ENCODE peak calls at places on chromosomes 6 and 20, in nine cellular contexts. One of them, this sample, is unnamed.

GRCh38 chr20:38117635-38118034 is 47.4 kb downstream of the TGM2 start:
- DNase-seq in T-helper 17 cell: no peak
- DNase-seq in CD8-positive, alpha-beta T cell: no peak
- DNase-seq in left cardiac atrium: no peak
- DNase-seq in heart right ventricle: no peak
- DNase-seq in NCI-H1436: no peak
- DNase-seq in NCI-H1092: no peak
- DNase-seq in brain microvascular endothelial cell: peak
- DNase-seq in BJ: no peak
- DNase-seq in this sample: no peak

GRCh38 chr6:131490441-131490840 is 82.6 kb upstream of the ARG1 start:
- DNase-seq in T-helper 17 cell: no peak
- DNase-seq in BJ: no peak
- DNase-seq in CD8-positive, alpha-beta T cell: no peak
- DNase-seq in left cardiac atrium: no peak
- DNase-seq in brain microvascular endothelial cell: no peak
- DNase-seq in heart right ventricle: no peak
- DNase-seq in NCI-H1092: no peak
- DNase-seq in NCI-H1436: no peak
- DNase-seq in this sample: no peak

GRCh38 chr6:34027445-34027936 is 118.4 kb downstream of the GRM4 start:
- DNase-seq in NCI-H1092: no peak
- DNase-seq in heart right ventricle: peak
- DNase-seq in CD8-positive, alpha-beta T cell: peak
- DNase-seq in NCI-H1436: peak
- DNase-seq in BJ: no peak
- DNase-seq in brain microvascular endothelial cell: no peak
- DNase-seq in T-helper 17 cell: peak
- DNase-seq in left cardiac atrium: peak
- DNase-seq in this sample: no peak

GRCh38 chr6:81485395-81485794 is 267.1 kb downstream of the TENT5A start:
- DNase-seq in BJ: no peak
- DNase-seq in NCI-H1092: no peak
- DNase-seq in T-helper 17 cell: no peak
- DNase-seq in heart right ventricle: no peak
- DNase-seq in CD8-positive, alpha-beta T cell: no peak
- DNase-seq in NCI-H1436: no peak
- DNase-seq in left cardiac atrium: no peak
- DNase-seq in brain microvascular endothelial cell: no peak
- DNase-seq in this sample: no peak

GRCh38 chr6:43760799-43761168 is 9.2 kb upstream of the VEGFA start:
- DNase-seq in NCI-H1436: no peak
- DNase-seq in NCI-H1092: no peak
- DNase-seq in left cardiac atrium: no peak
- DNase-seq in T-helper 17 cell: no peak
- DNase-seq in heart right ventricle: no peak
- DNase-seq in CD8-positive, alpha-beta T cell: no peak
- DNase-seq in brain microvascular endothelial cell: no peak
- DNase-seq in BJ: no peak
- DNase-seq in this sample: no peak

GRCh38 chr6:156638581-156638980 is 138.6 kb upstream of the ARID1B start:
- DNase-seq in CD8-positive, alpha-beta T cell: no peak
- DNase-seq in heart right ventricle: no peak
- DNase-seq in NCI-H1436: no peak
- DNase-seq in brain microvascular endothelial cell: no peak
- DNase-seq in NCI-H1092: no peak
- DNase-seq in BJ: no peak
- DNase-seq in T-helper 17 cell: no peak
- DNase-seq in left cardiac atrium: no peak
- DNase-seq in this sample: no peak

GRCh38 chr6:31903957-31904356 is 2.1 kb upstream of the ZBTB12 start:
- DNase-seq in NCI-H1436: no peak
- DNase-seq in NCI-H1092: no peak
- DNase-seq in T-helper 17 cell: no peak
- DNase-seq in CD8-positive, alpha-beta T cell: no peak
- DNase-seq in brain microvascular endothelial cell: peak
- DNase-seq in BJ: no peak
- DNase-seq in left cardiac atrium: no peak
- DNase-seq in heart right ventricle: no peak
- DNase-seq in this sample: no peak

GRCh38 chr20:33908351-33908750 is 85.4 kb upstream of the RALY start:
- DNase-seq in NCI-H1436: no peak
- DNase-seq in CD8-positive, alpha-beta T cell: no peak
- DNase-seq in brain microvascular endothelial cell: no peak
- DNase-seq in heart right ventricle: no peak
- DNase-seq in T-helper 17 cell: no peak
- DNase-seq in BJ: no peak
- DNase-seq in left cardiac atrium: no peak
- DNase-seq in NCI-H1092: no peak
- DNase-seq in this sample: no peak

GRCh38 chr6:63263456-63263855 is 52.2 kb downstream of the FKBP1C start:
- DNase-seq in left cardiac atrium: no peak
- DNase-seq in T-helper 17 cell: no peak
- DNase-seq in BJ: no peak
- DNase-seq in NCI-H1436: no peak
- DNase-seq in heart right ventricle: no peak
- DNase-seq in brain microvascular endothelial cell: no peak
- DNase-seq in CD8-positive, alpha-beta T cell: no peak
- DNase-seq in NCI-H1092: no peak
- DNase-seq in this sample: no peak

GRCh38 chr6:63805808-63806572 is 170.4 kb downstream of the PHF3 start:
- DNase-seq in left cardiac atrium: no peak
- DNase-seq in NCI-H1436: no peak
- DNase-seq in heart right ventricle: no peak
- DNase-seq in brain microvascular endothelial cell: peak
- DNase-seq in CD8-positive, alpha-beta T cell: no peak
- DNase-seq in BJ: peak
- DNase-seq in NCI-H1092: no peak
- DNase-seq in T-helper 17 cell: no peak
- DNase-seq in this sample: peak

GRCh38 chr6:105993341-105993740 is 92.8 kb upstream of the PRDM1 start:
- DNase-seq in left cardiac atrium: no peak
- DNase-seq in NCI-H1092: no peak
- DNase-seq in heart right ventricle: no peak
- DNase-seq in brain microvascular endothelial cell: no peak
- DNase-seq in BJ: no peak
- DNase-seq in T-helper 17 cell: no peak
- DNase-seq in NCI-H1436: no peak
- DNase-seq in CD8-positive, alpha-beta T cell: no peak
- DNase-seq in this sample: no peak

GRCh38 chr20:42024653-42025052 is 406.5 kb upstream of the CHD6 start:
- DNase-seq in T-helper 17 cell: no peak
- DNase-seq in brain microvascular endothelial cell: no peak
- DNase-seq in CD8-positive, alpha-beta T cell: no peak
- DNase-seq in BJ: no peak
- DNase-seq in left cardiac atrium: no peak
- DNase-seq in NCI-H1092: no peak
- DNase-seq in NCI-H1436: no peak
- DNase-seq in heart right ventricle: no peak
- DNase-seq in this sample: no peak

GRCh38 chr20:50226093-50226974 is 35.7 kb downstream of the CEBPB start:
- DNase-seq in NCI-H1436: no peak
- DNase-seq in BJ: no peak
- DNase-seq in left cardiac atrium: peak
- DNase-seq in brain microvascular endothelial cell: no peak
- DNase-seq in T-helper 17 cell: no peak
- DNase-seq in CD8-positive, alpha-beta T cell: no peak
- DNase-seq in NCI-H1092: no peak
- DNase-seq in heart right ventricle: no peak
- DNase-seq in this sample: peak

GRCh38 chr6:85421963-85422362 is 27.9 kb upstream of the NT5E start:
- DNase-seq in NCI-H1092: no peak
- DNase-seq in NCI-H1436: no peak
- DNase-seq in CD8-positive, alpha-beta T cell: no peak
- DNase-seq in T-helper 17 cell: no peak
- DNase-seq in left cardiac atrium: no peak
- DNase-seq in BJ: no peak
- DNase-seq in brain microvascular endothelial cell: peak
- DNase-seq in heart right ventricle: no peak
- DNase-seq in this sample: no peak

GRCh38 chr6:160076009-160076408 is 45.6 kb upstream of the SLC22A1 start:
- DNase-seq in CD8-positive, alpha-beta T cell: no peak
- DNase-seq in brain microvascular endothelial cell: no peak
- DNase-seq in NCI-H1436: no peak
- DNase-seq in left cardiac atrium: no peak
- DNase-seq in heart right ventricle: no peak
- DNase-seq in T-helper 17 cell: no peak
- DNase-seq in NCI-H1092: no peak
- DNase-seq in BJ: no peak
- DNase-seq in this sample: no peak

GRCh38 chr6:168968801-168969200 is 284.8 kb downstream of the THBS2 start:
- DNase-seq in left cardiac atrium: no peak
- DNase-seq in CD8-positive, alpha-beta T cell: no peak
- DNase-seq in heart right ventricle: no peak
- DNase-seq in brain microvascular endothelial cell: no peak
- DNase-seq in NCI-H1092: no peak
- DNase-seq in T-helper 17 cell: no peak
- DNase-seq in NCI-H1436: no peak
- DNase-seq in BJ: no peak
- DNase-seq in this sample: no peak

GRCh38 chr6:168370310-168370991 is 50.9 kb upstream of the DACT2 start:
- DNase-seq in CD8-positive, alpha-beta T cell: peak
- DNase-seq in brain microvascular endothelial cell: no peak
- DNase-seq in NCI-H1092: peak
- DNase-seq in BJ: no peak
- DNase-seq in NCI-H1436: peak
- DNase-seq in T-helper 17 cell: peak
- DNase-seq in heart right ventricle: peak
- DNase-seq in left cardiac atrium: peak
- DNase-seq in this sample: no peak

GRCh38 chr6:156776841-156777576 is at the start of gene ARID1B:
- DNase-seq in BJ: no peak
- DNase-seq in brain microvascular endothelial cell: peak
- DNase-seq in NCI-H1092: peak
- DNase-seq in CD8-positive, alpha-beta T cell: peak
- DNase-seq in heart right ventricle: peak
- DNase-seq in left cardiac atrium: peak
- DNase-seq in NCI-H1436: peak
- DNase-seq in T-helper 17 cell: peak
- DNase-seq in this sample: no peak

GRCh38 chr6:38110407-38111025 is 291.0 kb downstream of the ZFAND3 start:
- DNase-seq in left cardiac atrium: peak
- DNase-seq in NCI-H1092: peak
- DNase-seq in CD8-positive, alpha-beta T cell: no peak
- DNase-seq in T-helper 17 cell: no peak
- DNase-seq in NCI-H1436: peak
- DNase-seq in heart right ventricle: no peak
- DNase-seq in BJ: no peak
- DNase-seq in brain microvascular endothelial cell: no peak
- DNase-seq in this sample: no peak

GRCh38 chr6:33000053-33000452 is 9.3 kb downstream of the HLA-DOA start:
- DNase-seq in heart right ventricle: no peak
- DNase-seq in T-helper 17 cell: no peak
- DNase-seq in brain microvascular endothelial cell: no peak
- DNase-seq in NCI-H1436: peak
- DNase-seq in NCI-H1092: no peak
- DNase-seq in left cardiac atrium: no peak
- DNase-seq in CD8-positive, alpha-beta T cell: no peak
- DNase-seq in BJ: no peak
- DNase-seq in this sample: no peak

GRCh38 chr6:38188677-38189335 is 369.3 kb downstream of the ZFAND3 start:
- DNase-seq in T-helper 17 cell: no peak
- DNase-seq in NCI-H1092: no peak
- DNase-seq in NCI-H1436: no peak
- DNase-seq in BJ: no peak
- DNase-seq in brain microvascular endothelial cell: no peak
- DNase-seq in left cardiac atrium: no peak
- DNase-seq in heart right ventricle: no peak
- DNase-seq in CD8-positive, alpha-beta T cell: no peak
- DNase-seq in this sample: no peak

GRCh38 chr6:38131527-38131965 is 312.0 kb downstream of the ZFAND3 start:
- DNase-seq in heart right ventricle: no peak
- DNase-seq in BJ: peak
- DNase-seq in T-helper 17 cell: no peak
- DNase-seq in brain microvascular endothelial cell: peak
- DNase-seq in left cardiac atrium: no peak
- DNase-seq in NCI-H1436: no peak
- DNase-seq in CD8-positive, alpha-beta T cell: no peak
- DNase-seq in NCI-H1092: no peak
- DNase-seq in this sample: peak

GRCh38 chr6:26578741-26579140 is 18.0 kb upstream of the ABT1 start:
- DNase-seq in CD8-positive, alpha-beta T cell: no peak
- DNase-seq in BJ: no peak
- DNase-seq in left cardiac atrium: no peak
- DNase-seq in NCI-H1436: no peak
- DNase-seq in NCI-H1092: no peak
- DNase-seq in brain microvascular endothelial cell: no peak
- DNase-seq in heart right ventricle: no peak
- DNase-seq in T-helper 17 cell: no peak
- DNase-seq in this sample: no peak

GRCh38 chr20:60053125-60053812 is 95.0 kb downstream of the CDH26 start:
- DNase-seq in NCI-H1436: peak
- DNase-seq in T-helper 17 cell: no peak
- DNase-seq in heart right ventricle: no peak
- DNase-seq in NCI-H1092: peak
- DNase-seq in CD8-positive, alpha-beta T cell: no peak
- DNase-seq in BJ: no peak
- DNase-seq in left cardiac atrium: no peak
- DNase-seq in brain microvascular endothelial cell: no peak
- DNase-seq in this sample: no peak

GRCh38 chr6:37650071-37650481 is 47.6 kb downstream of the MDGA1 start:
- DNase-seq in NCI-H1436: no peak
- DNase-seq in CD8-positive, alpha-beta T cell: no peak
- DNase-seq in heart right ventricle: peak
- DNase-seq in brain microvascular endothelial cell: no peak
- DNase-seq in left cardiac atrium: no peak
- DNase-seq in NCI-H1092: no peak
- DNase-seq in BJ: no peak
- DNase-seq in T-helper 17 cell: no peak
- DNase-seq in this sample: no peak

GRCh38 chr6:113595921-113596376 is 261.2 kb upstream of the MARCKS start:
- DNase-seq in T-helper 17 cell: no peak
- DNase-seq in brain microvascular endothelial cell: no peak
- DNase-seq in BJ: peak
- DNase-seq in NCI-H1436: peak
- DNase-seq in CD8-positive, alpha-beta T cell: no peak
- DNase-seq in NCI-H1092: peak
- DNase-seq in left cardiac atrium: no peak
- DNase-seq in heart right ventricle: no peak
- DNase-seq in this sample: peak

GRCh38 chr20:14334306-14334930 is 3.0 kb downstream of the FLRT3 start:
- DNase-seq in T-helper 17 cell: no peak
- DNase-seq in heart right ventricle: no peak
- DNase-seq in BJ: no peak
- DNase-seq in brain microvascular endothelial cell: peak
- DNase-seq in left cardiac atrium: no peak
- DNase-seq in NCI-H1436: peak
- DNase-seq in CD8-positive, alpha-beta T cell: no peak
- DNase-seq in NCI-H1092: peak
- DNase-seq in this sample: no peak

This sample was measured in GM04504.